ENCODE peak calls at places on chromosome 1, in six cellular contexts. D is stimulated activated CD4-positive, alpha-beta T cell treated with anti-CD3 and anti-CD28 coated beads, Interleukin-1b, Interleukin-23, amount 100 ng/mL, for 24 hours; E is sciatic nerve; J is stimulated activated CD8-positive, alpha-beta memory T cell treated with anti-CD3 and anti-CD28 coated beads, Interleukin-15, amount 100 ng/mL, for 24 hours; A is NCI-H1105; S is HuH-7.5. V is an unnamed sample.

GRCh38 chr1:245084551-245084950 is 70.2 kb upstream of the KIF26B start:
- DNase-seq in D (no peak), E (no peak), J (no peak), A (no peak), S (no peak), V (peak)

GRCh38 chr1:178020968-178021640 is 51.2 kb upstream of the SEC16B start:
- DNase-seq in D (no peak), E (no peak), J (no peak), A (peak), S (no peak), V (no peak)

GRCh38 chr1:32702599-32703478 is at the start of gene SYNC:
- DNase-seq in D (no peak), E (peak), J (no peak), A (peak), S (no peak), V (no peak)

GRCh38 chr1:207804746-207805468 is 53.1 kb downstream of the CD46 start:
- DNase-seq in D (no peak), E (no peak), J (no peak), A (no peak), S (no peak), V (no peak)

GRCh38 chr1:1291023-1291528 is 10.8 kb downstream of the SCNN1D start:
- DNase-seq in D (no peak), E (no peak), J (no peak), A (peak), S (peak), V (no peak)

GRCh38 chr1:37298769-37299168 is 175.6 kb upstream of the ZC3H12A start:
- DNase-seq in D (no peak), E (no peak), J (no peak), A (no peak), S (no peak), V (no peak)

GRCh38 chr1:92482665-92483441 is 3.9 kb downstream of the GFI1 start:
- DNase-seq in D (no peak), E (no peak), J (no peak), A (peak), S (peak), V (no peak)

GRCh38 chr1:230158422-230159291 is 91.6 kb downstream of the GALNT2 start:
- DNase-seq in D (no peak), E (no peak), J (no peak), A (peak), S (peak), V (peak)

GRCh38 chr1:25519624-25520023 is 23.8 kb upstream of the LDLRAP1 start:
- DNase-seq in D (no peak), E (no peak), J (no peak), A (no peak), S (no peak), V (peak)

GRCh38 chr1:40712405-40712944 is 21.0 kb downstream of the NFYC start:
- DNase-seq in D (no peak), E (no peak), J (no peak), A (peak), S (no peak), V (no peak)

GRCh38 chr1:19372136-19372514 is 60.0 kb downstream of the SLC66A1 start:
- DNase-seq in D (no peak), E (no peak), J (no peak), A (no peak), S (no peak), V (no peak)

GRCh38 chr1:243473281-243474210 is 217.7 kb downstream of the SDCCAG8 start:
- DNase-seq in D (no peak), E (no peak), J (no peak), A (no peak), S (no peak), V (peak)

GRCh38 chr1:170445096-170445495 is 86.9 kb upstream of the GORAB start:
- DNase-seq in D (no peak), E (no peak), J (no peak), A (no peak), S (no peak), V (peak)

GRCh38 chr1:89518116-89518780 is 6.4 kb upstream of the LRRC8B start:
- DNase-seq in D (no peak), E (no peak), J (no peak), A (no peak), S (no peak), V (no peak)

GRCh38 chr1:4060850-4061249 is 160.8 kb upstream of the C1orf174 start:
- DNase-seq in D (no peak), E (no peak), J (no peak), A (no peak), S (no peak), V (no peak)

GRCh38 chr1:15703562-15703961 is 19.4 kb downstream of the PLEKHM2 start:
- DNase-seq in D (no peak), E (peak), J (no peak), A (no peak), S (no peak), V (peak)

GRCh38 chr1:201599548-201599947 is 60.6 kb downstream of the NAV1 start:
- DNase-seq in D (no peak), E (no peak), J (no peak), A (no peak), S (no peak), V (no peak)

GRCh38 chr1:113876181-113876580 is 4.7 kb upstream of the PTPN22 start:
- DNase-seq in D (no peak), E (no peak), J (no peak), A (no peak), S (no peak), V (no peak)

GRCh38 chr1:56547977-56548376 is 31.4 kb downstream of the PLPP3 start:
- DNase-seq in D (no peak), E (no peak), J (no peak), A (no peak), S (no peak), V (no peak)

GRCh38 chr1:65467536-65467935 is 47.1 kb downstream of the LEPR start:
- DNase-seq in D (no peak), E (no peak), J (no peak), A (peak), S (no peak), V (peak)

GRCh38 chr1:17119744-17120482 is 662 bp upstream of the PADI2 start:
- DNase-seq in D (no peak), E (no peak), J (no peak), A (no peak), S (no peak), V (no peak)

GRCh38 chr1:240020871-240021270 is 70.8 kb upstream of the FMN2 start:
- DNase-seq in D (no peak), E (no peak), J (no peak), A (no peak), S (no peak), V (no peak)

GRCh38 chr1:230867903-230868735 is at the start of gene C1orf198:
- DNase-seq in D (peak), E (peak), J (peak), A (no peak), S (peak), V (no peak)

GRCh38 chr1:36964830-36965229 is 69.5 kb downstream of the GRIK3 start:
- DNase-seq in D (no peak), E (no peak), J (no peak), A (no peak), S (no peak), V (no peak)

GRCh38 chr1:230458509-230458908 is 32.4 kb upstream of the PGBD5 start:
- DNase-seq in D (no peak), E (no peak), J (no peak), A (no peak), S (no peak), V (peak)

GRCh38 chr1:211296396-211296795 is 30.2 kb upstream of the TRAF5 start:
- DNase-seq in D (no peak), E (no peak), J (no peak), A (no peak), S (no peak), V (no peak)

GRCh38 chr1:226123591-226124471 is 61.3 kb downstream of the H3-3A start:
- DNase-seq in D (no peak), E (no peak), J (no peak), A (no peak), S (no peak), V (peak)

GRCh38 chr1:83802450-83803152 is 196.3 kb downstream of the TTLL7 start:
- DNase-seq in D (no peak), E (no peak), J (no peak), A (peak), S (no peak), V (no peak)

GRCh38 chr1:106755682-106756406 is 300.6 kb upstream of the PRMT6 start:
- DNase-seq in D (no peak), E (no peak), J (no peak), A (no peak), S (no peak), V (peak)

GRCh38 chr1:226800763-226801380 is 61.8 kb upstream of the ITPKB start:
- DNase-seq in D (no peak), E (no peak), J (no peak), A (no peak), S (no peak), V (no peak)

GRCh38 chr1:58727363-58727762 is 27.5 kb upstream of the MYSM1 start:
- DNase-seq in D (no peak), E (no peak), J (no peak), A (no peak), S (no peak), V (peak)

GRCh38 chr1:53328009-53328489 is at the start of gene LRP8:
- DNase-seq in D (peak), E (peak), J (peak), A (peak), S (peak), V (no peak)

GRCh38 chr1:213176341-213176740 is 125.3 kb downstream of the RPS6KC1 start:
- DNase-seq in D (no peak), E (no peak), J (no peak), A (no peak), S (no peak), V (no peak)

GRCh38 chr1:207890136-207890738 is 20.7 kb downstream of the CD34 start:
- DNase-seq in D (no peak), E (peak), J (no peak), A (no peak), S (no peak), V (peak)

GRCh38 chr1:228037401-228038386 is 30.9 kb downstream of the WNT3A start:
- DNase-seq in D (peak), E (peak), J (no peak), A (no peak), S (no peak), V (peak)

GRCh38 chr1:37159102-37159501 is 124.8 kb upstream of the GRIK3 start:
- DNase-seq in D (no peak), E (no peak), J (no peak), A (no peak), S (no peak), V (no peak)

GRCh38 chr1:90507173-90507572 is 209.9 kb downstream of the BARHL2 start:
- DNase-seq in D (no peak), E (no peak), J (no peak), A (no peak), S (no peak), V (no peak)